ENCODE peak calls at places on chromosomes 16 and 17, in eight cellular contexts. F, H, M, U, D, J, Z and I are unnamed samples.

GRCh38 chr16:57155702-57156350 is 30.0 kb downstream of the PSME3IP1 start:
- DNase-seq in F (no peak), H (no peak), M (no peak), U (no peak), D (no peak), J (no peak), Z (no peak), I (no peak)

GRCh38 chr17:62110923-62111484 is 45.9 kb upstream of the MED13 start:
- DNase-seq in F (no peak), H (no peak), M (no peak), U (no peak), D (no peak), J (no peak), Z (no peak), I (no peak)

GRCh38 chr16:49575352-49576172 is 202.0 kb downstream of the C16orf78 start:
- DNase-seq in F (peak), H (peak), M (no peak), U (no peak), D (no peak), J (peak), Z (no peak), I (no peak)

GRCh38 chr17:74085434-74085833 is 118.0 kb upstream of the RPL38 start:
- DNase-seq in F (peak), H (no peak), M (no peak), U (no peak), D (no peak), J (peak), Z (no peak), I (no peak)

GRCh38 chr17:19239544-19239943 is 2.4 kb downstream of the EPN2 start:
- DNase-seq in F (no peak), H (no peak), M (peak), U (no peak), D (no peak), J (no peak), Z (no peak), I (no peak)

GRCh38 chr16:71895679-71896385 is 501 bp downstream of the IST1 start:
- DNase-seq in F (peak), H (no peak), M (peak), U (peak), D (peak), J (peak), Z (peak), I (peak)

GRCh38 chr16:65289022-65289421 is 167.2 kb upstream of the CDH11 start:
- DNase-seq in F (no peak), H (no peak), M (no peak), U (no peak), D (no peak), J (no peak), Z (no peak), I (no peak)

GRCh38 chr17:66540131-66540781 is 237.8 kb downstream of the PRKCA start:
- DNase-seq in F (peak), H (no peak), M (peak), U (no peak), D (peak), J (peak), Z (peak), I (no peak)

GRCh38 chr17:21298983-21299519 is 14.5 kb downstream of the MAP2K3 start:
- DNase-seq in F (no peak), H (no peak), M (no peak), U (no peak), D (no peak), J (no peak), Z (no peak), I (no peak)

GRCh38 chr17:57511475-57512123 is 233.5 kb downstream of the CCDC182 start:
- DNase-seq in F (no peak), H (no peak), M (peak), U (no peak), D (no peak), J (no peak), Z (no peak), I (no peak)

GRCh38 chr16:22092143-22092933 is at the start of gene VWA3A:
- DNase-seq in F (peak), H (no peak), M (peak), U (no peak), D (peak), J (peak), Z (peak), I (peak)

GRCh38 chr17:45972531-45972930 is 26.5 kb upstream of the STH start:
- DNase-seq in F (no peak), H (no peak), M (no peak), U (no peak), D (no peak), J (no peak), Z (no peak), I (no peak)

GRCh38 chr16:73068546-73069401 is 20.8 kb upstream of the ZFHX3 start:
- DNase-seq in F (no peak), H (no peak), M (no peak), U (no peak), D (peak), J (no peak), Z (peak), I (no peak)

GRCh38 chr16:70770291-70770967 is 30.5 kb downstream of the VAC14 start:
- DNase-seq in F (no peak), H (no peak), M (no peak), U (no peak), D (no peak), J (no peak), Z (no peak), I (no peak)
- TF ChIP-seq CTCF in F (no peak), H (no peak), M (no peak), U (no peak), D (no peak), J (no peak), Z (no peak), I (no peak)

DNA sequence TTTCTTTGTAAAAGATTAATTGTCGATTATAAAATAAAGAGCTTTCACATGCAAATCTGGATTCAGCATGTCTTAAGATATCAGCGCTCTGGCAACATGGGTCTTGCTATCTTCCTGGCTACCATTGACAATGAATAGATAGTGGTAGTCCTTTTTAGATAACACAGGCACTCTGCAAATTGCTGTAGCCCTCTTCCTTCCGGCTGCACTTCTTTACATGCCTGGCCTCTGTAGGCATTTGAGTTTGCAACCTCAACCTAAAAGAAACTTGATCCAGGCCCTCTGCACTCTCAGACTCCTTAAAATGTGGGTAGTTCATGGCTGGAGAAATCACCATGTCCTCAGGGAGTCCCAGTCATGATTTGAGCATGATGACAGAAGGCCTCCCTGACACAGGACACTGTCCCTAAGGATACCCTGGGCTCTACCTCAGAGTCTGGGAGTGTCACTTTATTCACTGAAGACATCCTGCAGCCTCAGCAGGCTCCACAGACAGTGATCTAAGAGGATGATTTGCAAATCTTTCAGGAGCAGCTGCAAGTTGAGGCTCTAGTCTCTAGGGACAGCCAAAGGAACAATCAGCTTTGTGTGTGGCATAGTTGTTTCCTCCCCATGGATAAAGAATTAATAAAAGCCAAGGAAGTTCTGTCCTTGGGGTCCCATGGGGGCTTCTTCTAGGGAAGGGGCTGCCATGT is 529.4 kb downstream of the RBFOX1 start:
- DNase-seq in F (no peak), H (no peak), M (no peak), U (no peak), D (no peak), J (no peak), Z (no peak), I (no peak)
- TF ChIP-seq CTCF in F (no peak), H (no peak), M (no peak), U (no peak), D (no peak), J (no peak), Z (no peak), I (no peak)

DNA sequence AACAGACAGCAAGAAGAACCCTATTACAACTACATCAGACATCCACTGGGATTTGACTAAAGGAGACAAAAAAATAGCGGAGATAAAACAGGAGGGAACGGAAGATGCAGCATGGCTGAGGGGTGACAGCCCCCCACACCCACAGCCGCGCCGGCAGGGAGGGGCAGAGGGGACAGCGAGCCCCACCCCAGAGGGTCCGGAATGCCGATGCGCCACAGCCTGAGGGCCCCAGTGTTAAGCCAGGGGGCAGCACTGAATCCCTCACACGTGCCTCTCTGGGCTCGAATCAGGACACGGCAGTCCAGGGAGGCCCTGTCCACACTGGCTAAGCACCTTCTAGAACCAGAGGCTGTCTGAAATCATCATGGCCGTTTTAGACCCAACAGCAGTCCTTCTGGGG is 18.8 kb downstream of the MAP1LC3B start:
- DNase-seq in F (peak), H (no peak), M (no peak), U (no peak), D (no peak), J (peak), Z (no peak), I (no peak)
- TF ChIP-seq CTCF in F (no peak), H (no peak), M (no peak), U (no peak), D (peak), J (peak), Z (no peak), I (no peak)

GRCh38 chr17:33028778-33029177 is 37.1 kb downstream of the SPACA3 start:
- DNase-seq in F (no peak), H (no peak), M (no peak), U (no peak), D (no peak), J (no peak), Z (no peak), I (no peak)
- TF ChIP-seq CTCF in F (no peak), H (no peak), M (no peak), U (no peak), D (no peak), J (no peak), Z (no peak), I (no peak)

GRCh38 chr16:84907046-84907445 is 87.3 kb downstream of the CRISPLD2 start:
- DNase-seq in F (no peak), H (no peak), M (no peak), U (no peak), D (no peak), J (no peak), Z (no peak), I (no peak)

GRCh38 chr16:84907575-84907974 is 87.8 kb downstream of the CRISPLD2 start:
- DNase-seq in F (no peak), H (no peak), M (no peak), U (no peak), D (no peak), J (no peak), Z (peak), I (no peak)

GRCh38 chr16:84909686-84910085 is 89.9 kb downstream of the CRISPLD2 start:
- DNase-seq in F (no peak), H (no peak), M (no peak), U (no peak), D (no peak), J (no peak), Z (no peak), I (no peak)

GRCh38 chr16:84911490-84912216 is 91.9 kb downstream of the CRISPLD2 start:
- DNase-seq in F (no peak), H (no peak), M (no peak), U (no peak), D (no peak), J (no peak), Z (no peak), I (no peak)

GRCh38 chr16:84905965-84906460 is 86.2 kb downstream of the CRISPLD2 start:
- DNase-seq in F (no peak), H (no peak), M (no peak), U (no peak), D (no peak), J (no peak), Z (no peak), I (no peak)
- TF ChIP-seq CTCF in F (no peak), H (no peak), M (no peak), U (no peak), D (no peak), J (peak), Z (no peak), I (no peak)

DNA sequence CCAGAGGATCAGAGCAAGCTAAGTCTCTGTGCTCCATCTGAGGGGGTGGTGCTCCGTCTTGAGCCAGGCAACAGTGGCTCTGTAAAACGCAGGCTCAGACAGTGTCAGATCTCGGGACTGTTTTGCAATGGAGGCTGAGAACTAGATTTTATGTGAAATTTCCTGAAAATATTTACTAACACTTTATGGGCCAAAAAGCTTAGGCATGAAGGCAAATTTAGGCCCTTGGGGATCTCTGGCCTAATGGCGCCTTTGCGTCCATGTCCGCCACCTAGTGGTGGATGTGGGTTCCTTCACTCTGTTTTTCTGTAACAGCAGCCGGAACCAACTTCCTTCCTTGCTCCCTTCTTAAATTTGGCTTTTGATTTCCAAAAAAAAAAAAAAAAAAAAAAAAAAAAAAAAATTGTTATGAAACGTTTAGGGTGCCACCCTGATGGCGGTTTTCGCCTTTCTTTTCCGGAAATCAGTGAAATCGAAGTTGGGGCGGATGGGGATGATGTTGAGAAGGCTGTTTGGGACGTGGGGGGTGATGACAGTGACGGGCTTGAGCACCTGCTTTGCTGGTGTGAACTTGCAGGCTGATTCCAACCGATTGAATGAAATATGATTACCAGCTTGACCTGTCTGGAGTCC is 14.0 kb upstream of the ELAC2 start:
- DNase-seq in F (peak), H (no peak), M (peak), U (no peak), D (peak), J (peak), Z (no peak), I (peak)
- TF ChIP-seq CTCF in F (peak), H (peak), M (peak), U (peak), D (peak), J (peak), Z (peak), I (peak)

DNA sequence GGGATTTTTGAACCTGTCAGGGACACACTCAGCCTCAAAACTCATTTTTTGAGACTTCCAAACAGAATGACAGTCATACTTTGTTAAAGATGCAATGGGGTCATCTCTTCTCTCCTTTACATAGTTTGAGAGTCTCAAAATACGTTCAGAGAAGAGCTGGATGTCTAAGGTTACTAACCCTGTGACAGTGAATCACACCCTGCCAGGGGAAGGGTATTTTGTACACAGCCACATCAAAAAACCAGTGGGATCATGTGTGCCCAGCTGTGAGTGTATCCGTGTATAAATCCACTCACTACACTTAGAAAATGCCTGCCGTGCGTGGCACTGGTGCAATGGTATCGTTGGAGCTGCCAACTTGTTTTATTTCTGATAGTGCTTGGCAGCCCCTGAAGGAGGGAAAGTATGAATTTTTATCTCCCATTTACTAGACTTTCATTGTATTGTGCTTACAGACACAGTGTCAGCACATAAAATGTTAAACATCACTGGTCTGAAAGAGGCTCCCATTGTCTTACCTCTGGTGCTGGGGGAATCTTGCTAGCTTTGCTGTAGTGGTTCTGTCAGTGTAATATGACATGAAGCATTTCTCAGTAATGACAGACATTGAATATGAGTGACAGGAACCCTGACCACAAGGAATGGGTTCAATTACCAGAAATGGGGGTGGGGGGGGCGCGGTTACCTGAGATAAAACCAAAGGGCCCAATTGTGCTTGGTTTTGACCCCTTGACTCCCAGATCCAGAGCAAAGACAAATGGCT is 256.3 kb downstream of the FTO start:
- DNase-seq in F (no peak), H (no peak), M (no peak), U (no peak), D (no peak), J (no peak), Z (no peak), I (no peak)
- TF ChIP-seq CTCF in F (no peak), H (no peak), M (no peak), U (no peak), D (no peak), J (no peak), Z (no peak), I (no peak)

DNA sequence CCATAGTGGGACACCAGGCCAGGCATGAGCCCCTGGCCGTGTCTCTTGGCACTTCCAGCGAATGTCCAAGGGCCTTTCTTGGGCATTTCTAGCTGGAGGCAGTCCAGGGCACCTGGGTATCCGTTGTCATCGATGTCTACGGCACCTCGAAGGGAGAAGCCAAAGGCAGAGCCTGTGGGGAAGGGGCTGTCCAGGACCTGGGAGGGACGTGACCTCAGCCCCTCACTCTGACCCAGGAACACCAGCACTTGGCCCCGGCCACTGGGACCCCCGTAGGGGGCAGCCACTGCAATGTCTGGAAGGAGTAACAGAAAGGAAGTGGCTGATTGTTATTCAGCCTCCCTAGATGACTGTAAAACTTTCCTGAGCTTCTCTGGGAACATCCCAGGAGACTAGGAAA is 8.7 kb downstream of the ITGA2B start:
- DNase-seq in F (no peak), H (no peak), M (no peak), U (no peak), D (no peak), J (no peak), Z (no peak), I (no peak)
- TF ChIP-seq CTCF in F (no peak), H (no peak), M (no peak), U (no peak), D (no peak), J (no peak), Z (no peak), I (no peak)

GRCh38 chr17:28758411-28759121 is 14.8 kb downstream of the TRAF4 start:
- DNase-seq in F (no peak), H (no peak), M (no peak), U (no peak), D (no peak), J (no peak), Z (no peak), I (no peak)

GRCh38 chr17:28759296-28759865 is 15.6 kb downstream of the TRAF4 start:
- DNase-seq in F (no peak), H (no peak), M (no peak), U (no peak), D (no peak), J (no peak), Z (no peak), I (no peak)

GRCh38 chr17:28763137-28763799 is 19.5 kb downstream of the TRAF4 start:
- DNase-seq in F (no peak), H (no peak), M (no peak), U (no peak), D (no peak), J (no peak), Z (no peak), I (no peak)

GRCh38 chr17:28760561-28760960 is 16.8 kb downstream of the TRAF4 start:
- DNase-seq in F (no peak), H (no peak), M (no peak), U (no peak), D (no peak), J (no peak), Z (no peak), I (no peak)

DNA sequence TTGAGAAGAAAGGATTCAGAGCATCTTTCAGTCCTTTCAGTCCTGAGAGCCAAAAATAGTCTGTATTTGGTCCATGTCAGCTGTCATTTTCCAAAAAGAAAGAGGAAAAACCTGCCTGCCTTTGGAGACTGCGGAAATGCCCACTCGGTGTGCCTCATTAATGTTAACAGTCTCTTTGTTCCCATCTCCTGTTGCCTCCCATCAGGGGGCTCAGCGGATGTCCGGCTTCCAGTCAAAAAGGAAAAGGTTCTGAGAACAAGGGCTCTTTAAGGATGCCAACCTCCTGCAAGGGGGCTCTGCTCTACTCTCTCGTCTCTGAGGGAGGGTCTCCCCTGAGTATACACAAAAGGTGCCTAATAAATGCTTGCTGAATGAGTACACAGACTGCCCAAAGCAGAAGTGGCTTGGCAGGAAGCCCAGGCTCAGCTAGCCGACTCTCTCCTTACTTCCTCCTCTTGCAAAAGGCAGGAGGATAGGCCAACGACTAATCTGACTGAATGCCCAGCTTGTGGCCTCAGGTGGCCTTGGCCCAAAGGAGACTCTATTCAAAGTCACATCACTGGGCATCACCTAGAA is 17.3 kb downstream of the TRAF4 start:
- DNase-seq in F (peak), H (no peak), M (no peak), U (peak), D (peak), J (peak), Z (peak), I (peak)
- TF ChIP-seq CTCF in F (no peak), H (no peak), M (no peak), U (no peak), D (no peak), J (no peak), Z (no peak), I (no peak)